ENCODE peak calls at places on chromosomes 11 and 22, in four cellular contexts. R, F, G and D are unnamed samples.

GRCh38 chr11:86418929-86419328 is 44.2 kb downstream of the CCDC81 start:
- DNase-seq in R (no peak), F (no peak), G (no peak), D (no peak)

GRCh38 chr11:128575956-128576340 is 11.4 kb downstream of the ETS1 start:
- DNase-seq in R (no peak), F (peak), G (no peak), D (no peak)

GRCh38 chr22:47036352-47036751 is 273.9 kb downstream of the TBC1D22A start:
- DNase-seq in R (no peak), F (no peak), G (no peak), D (no peak)

GRCh38 chr22:22026157-22026831 is 43.7 kb upstream of the TOP3B start:
- DNase-seq in R (peak), F (no peak), G (no peak), D (no peak)

GRCh38 chr11:75468534-75469340 is 35.7 kb upstream of the KLHL35 start:
- DNase-seq in R (no peak), F (no peak), G (no peak), D (peak)

GRCh38 chr11:114262681-114263509 is 33.3 kb upstream of the NNMT start:
- DNase-seq in R (no peak), F (peak), G (no peak), D (no peak)

GRCh38 chr11:128476729-128477128 is 110.6 kb downstream of the ETS1 start:
- DNase-seq in R (no peak), F (no peak), G (no peak), D (no peak)

GRCh38 chr22:30743257-30744020 is 48.8 kb downstream of the OSBP2 start:
- DNase-seq in R (no peak), F (no peak), G (no peak), D (no peak)

GRCh38 chr22:40661661-40662060 is 17.6 kb upstream of the MCHR1 start:
- DNase-seq in R (no peak), F (no peak), G (no peak), D (no peak)

GRCh38 chr11:87722756-87723599 is 452.3 kb downstream of the RAB38 start:
- DNase-seq in R (peak), F (no peak), G (no peak), D (no peak)

GRCh38 chr11:61814242-61814957 is 2.4 kb downstream of the FADS1 start:
- DNase-seq in R (no peak), F (no peak), G (no peak), D (no peak)

GRCh38 chr11:109605006-109605405 is 183.0 kb downstream of the C11orf87 start:
- DNase-seq in R (no peak), F (no peak), G (no peak), D (no peak)

GRCh38 chr11:132177106-132177505 is 806.7 kb downstream of the NTM start:
- DNase-seq in R (no peak), F (no peak), G (peak), D (no peak)

GRCh38 chr11:38948392-38948791 is 2350.4 kb upstream of the RAG2 start:
- DNase-seq in R (no peak), F (no peak), G (no peak), D (no peak)

GRCh38 chr11:15905815-15906214 is 450.5 kb downstream of the SOX6 start:
- DNase-seq in R (no peak), F (no peak), G (no peak), D (no peak)

GRCh38 chr11:121671276-121672168 is 218.8 kb upstream of the SORL1-AS1 start:
- DNase-seq in R (no peak), F (peak), G (no peak), D (no peak)